ENCODE peak calls at places on chromosomes 3 and 15, in four cellular contexts. U, Y, T and Q are unnamed samples.

GRCh38 chr3:105827959-105828358 is 40.9 kb downstream of the CBLB start:
- DNase-seq in U (peak; percentile 11), Y (peak; percentile 23), T (peak; percentile 73), Q (no peak)

GRCh38 chr3:143000525-143000924 is 845 bp upstream of the U2SURP start:
- DNase-seq in U (peak; percentile 34), Y (no peak), T (no peak), Q (no peak)

GRCh38 chr3:169771651-169772529 is 1.3 kb upstream of the MYNN start:
- DNase-seq in U (peak; percentile 69), Y (no peak), T (peak; percentile 65), Q (peak; percentile 64)

GRCh38 chr3:61679103-61679502 is 117.7 kb downstream of the PTPRG start:
- DNase-seq in U (no peak), Y (no peak), T (no peak), Q (no peak)

GRCh38 chr3:136819784-136820640 is 1.1 kb downstream of the SLC35G2 start:
- DNase-seq in U (no peak), Y (no peak), T (no peak), Q (peak; percentile 42)

GRCh38 chr3:194166682-194167479 is 30.9 kb downstream of the HES1 start:
- DNase-seq in U (peak; percentile 52), Y (no peak), T (no peak), Q (no peak)

GRCh38 chr3:12753275-12754028 is 5.6 kb downstream of the TMEM40 start:
- DNase-seq in U (no peak), Y (no peak), T (peak; percentile 32), Q (no peak)

GRCh38 chr15:42016971-42017370 is 3.9 kb downstream of the PLA2G4E start:
- DNase-seq in U (no peak), Y (no peak), T (no peak), Q (no peak)

GRCh38 chr15:49155834-49156627 is 632 bp upstream of the COPS2 start:
- DNase-seq in U (peak; percentile 19), Y (no peak), T (no peak), Q (no peak)

GRCh38 chr3:64443553-64444331 is 218.5 kb upstream of the PRICKLE2 start:
- DNase-seq in U (no peak), Y (no peak), T (no peak), Q (no peak)

GRCh38 chr3:47568901-47569300 is 9.8 kb downstream of the CSPG5 start:
- DNase-seq in U (peak; percentile 70), Y (no peak), T (no peak), Q (no peak)

GRCh38 chr15:32842081-32842480 is 124.3 kb downstream of the GREM1 start:
- DNase-seq in U (no peak), Y (no peak), T (no peak), Q (no peak)

GRCh38 chr3:35760147-35760546 is 120.8 kb downstream of the ARPP21 start:
- DNase-seq in U (no peak), Y (no peak), T (no peak), Q (no peak)

GRCh38 chr15:26178821-26179220 is 315.7 kb upstream of the ATP10A start:
- DNase-seq in U (no peak), Y (no peak), T (no peak), Q (no peak)

GRCh38 chr3:171556574-171557145 is 96.5 kb upstream of the TNIK start:
- DNase-seq in U (no peak), Y (no peak), T (no peak), Q (no peak)

GRCh38 chr3:127495821-127496220 is 94.7 kb downstream of the TPRA1 start:
- DNase-seq in U (no peak), Y (no peak), T (no peak), Q (no peak)

GRCh38 chr15:69509131-69509530 is 56.5 kb downstream of the RPLP1 start:
- DNase-seq in U (no peak), Y (no peak), T (no peak), Q (no peak)

GRCh38 chr15:60476713-60477112 is 2.2 kb downstream of the ICE2 start:
- DNase-seq in U (no peak), Y (no peak), T (no peak), Q (no peak)

GRCh38 chr3:142209655-142210054 is 15.7 kb downstream of the GK5 start:
- DNase-seq in U (no peak), Y (no peak), T (no peak), Q (no peak)

GRCh38 chr3:40855871-40856270 is 331.1 kb downstream of the ZNF621 start:
- DNase-seq in U (no peak), Y (no peak), T (no peak), Q (no peak)

GRCh38 chr3:64455351-64455750 is 230.1 kb upstream of the PRICKLE2 start:
- DNase-seq in U (no peak), Y (no peak), T (no peak), Q (no peak)

GRCh38 chr3:44348993-44349392 is 10.4 kb downstream of the TCAIM start:
- DNase-seq in U (no peak), Y (no peak), T (no peak), Q (no peak)

GRCh38 chr3:39062180-39062579 is 10.4 kb downstream of the WDR48 start:
- DNase-seq in U (no peak), Y (no peak), T (no peak), Q (no peak)

GRCh38 chr3:160163259-160163878 is 61.9 kb upstream of the C3orf80 start:
- DNase-seq in U (peak; percentile 12), Y (no peak), T (peak; percentile 23), Q (no peak)

GRCh38 chr3:13462125-13462629 is 17.9 kb upstream of the HDAC11 start:
- DNase-seq in U (no peak), Y (no peak), T (no peak), Q (no peak)

GRCh38 chr3:149494022-149494758 is 19.7 kb downstream of the TM4SF4 start:
- DNase-seq in U (peak; percentile 45), Y (peak; percentile 51), T (peak; percentile 42), Q (peak; percentile 76)

GRCh38 chr15:85762039-85762755 is 32.5 kb downstream of the KLHL25 start:
- DNase-seq in U (no peak), Y (no peak), T (no peak), Q (no peak)

GRCh38 chr3:161415506-161416231 is 44.4 kb upstream of the SPTSSB start:
- DNase-seq in U (no peak), Y (no peak), T (no peak), Q (no peak)

GRCh38 chr3:111568355-111568754 is 26.4 kb downstream of the CD96 start:
- DNase-seq in U (no peak), Y (no peak), T (no peak), Q (no peak)

GRCh38 chr3:111570404-111571030 is 24.6 kb downstream of the ZBED2 start:
- DNase-seq in U (no peak), Y (no peak), T (no peak), Q (no peak)

GRCh38 chr3:111568906-111569305 is 26.2 kb downstream of the ZBED2 start:
- DNase-seq in U (no peak), Y (no peak), T (no peak), Q (no peak)

GRCh38 chr3:111571272-111571671 is 23.9 kb downstream of the ZBED2 start:
- DNase-seq in U (no peak), Y (no peak), T (no peak), Q (no peak)

GRCh38 chr3:111566844-111567243 is 24.8 kb downstream of the CD96 start:
- DNase-seq in U (no peak), Y (no peak), T (no peak), Q (no peak)
- H3K9ac ChIP-seq in U (no peak overlapping the region), Y (no peak overlapping the region), T (no peak overlapping the region), Q (no peak overlapping the region)

DNA sequence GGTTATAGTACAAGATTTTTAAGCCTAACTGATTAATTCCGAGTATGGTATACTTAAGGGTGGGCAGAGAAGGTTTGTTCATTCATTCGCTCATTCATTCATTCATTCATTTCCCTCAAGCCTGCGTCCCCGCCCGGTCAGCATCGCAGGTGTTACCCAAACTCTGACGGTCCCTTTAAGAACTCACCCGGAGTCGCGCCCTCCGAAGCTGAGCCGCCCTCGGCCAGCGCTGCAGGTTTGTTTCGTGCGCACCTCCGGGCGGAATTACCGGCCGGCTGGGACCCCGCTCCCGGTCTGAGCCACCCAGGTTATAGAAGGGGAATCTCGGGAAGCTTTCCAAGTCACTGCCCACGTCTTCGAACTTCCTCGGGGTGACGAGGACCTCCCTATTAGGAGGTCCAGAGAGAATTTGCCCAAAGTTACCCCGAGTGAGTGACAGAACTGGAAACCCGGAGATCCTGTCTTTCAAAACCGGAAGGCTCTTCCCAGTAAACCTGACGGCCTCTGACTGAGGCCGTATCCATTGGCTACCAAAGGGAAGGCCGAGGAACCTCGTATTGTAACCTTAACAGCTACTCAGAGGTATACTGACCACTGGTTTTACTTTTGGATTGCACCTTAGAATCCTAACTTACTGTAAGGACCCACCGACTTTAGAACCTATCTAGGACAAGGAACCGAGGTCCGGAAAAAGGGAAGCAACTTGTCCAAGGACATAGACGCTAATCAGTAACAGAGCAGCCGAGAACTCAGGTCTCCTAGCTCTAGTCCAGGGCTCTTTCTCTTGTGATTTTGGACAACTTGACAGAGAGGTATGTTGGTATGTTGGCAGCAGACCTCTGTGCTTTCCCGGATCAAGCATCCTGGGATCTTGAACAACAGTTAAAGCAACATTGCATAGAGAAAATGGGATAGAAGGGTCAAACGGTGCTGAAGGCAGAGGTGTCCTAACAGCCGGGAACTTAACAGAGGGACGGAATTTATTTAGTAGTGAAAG is 744 bp upstream of the DLG1 start:
- DNase-seq in U (peak; percentile 67), Y (no peak), T (peak; percentile 63), Q (no peak)
- TF ChIP-seq YY1 in U (no peak), Y (no peak), T (no peak), Q (no peak)

GRCh38 chr15:46452297-46452820 is 817.5 kb downstream of the SQOR start:
- DNase-seq in U (no peak), Y (no peak), T (no peak), Q (no peak)

GRCh38 chr15:46450810-46451182 is 816.0 kb downstream of the SQOR start:
- DNase-seq in U (no peak), Y (no peak), T (no peak), Q (no peak)

GRCh38 chr15:46450112-46450809 is 815.4 kb downstream of the SQOR start:
- DNase-seq in U (no peak), Y (no peak), T (no peak), Q (no peak)
- H3K9me3 ChIP-seq in U (no peaks in the 10 kb centered on the region), Y (no peaks in the 10 kb centered on the region), T (peaks cover 11% of the 10 kb centered on the region), Q (no peaks in the 10 kb centered on the region)

DNA sequence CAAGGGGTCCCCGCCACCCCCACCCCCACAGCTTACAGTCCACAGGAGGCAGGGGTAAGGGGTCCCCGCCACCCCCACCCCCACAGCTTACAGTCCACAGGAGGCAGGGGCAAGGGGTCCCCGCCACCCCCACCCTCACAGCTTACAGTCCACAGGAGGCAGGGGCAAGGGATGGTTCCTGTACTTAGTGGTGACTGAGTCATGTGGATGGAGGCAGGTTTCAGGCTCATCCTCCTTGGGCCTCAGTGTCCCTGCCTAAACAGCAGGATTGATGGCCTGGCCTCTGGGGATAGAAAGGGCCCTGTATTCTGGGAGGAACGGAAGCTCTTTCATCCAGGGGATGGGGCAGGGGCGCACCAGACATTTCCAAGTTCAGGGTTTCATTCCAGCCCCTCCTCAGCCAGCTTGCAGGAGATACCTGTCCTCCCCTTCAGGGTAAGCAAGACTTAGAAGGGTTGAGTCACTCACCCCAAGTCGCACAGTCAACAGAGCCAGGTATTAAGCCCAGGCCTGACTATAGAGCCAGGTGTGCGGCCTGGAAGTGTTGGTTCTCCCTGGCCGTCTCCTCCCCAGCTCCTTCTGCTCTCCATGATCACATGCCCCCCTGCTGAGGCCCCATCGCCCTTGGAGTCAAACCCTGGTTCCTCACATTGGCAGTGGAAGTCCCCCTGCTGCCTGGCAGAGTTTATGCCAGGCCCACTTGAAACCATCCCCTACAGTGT is 12.5 kb downstream of the CSK start:
- DNase-seq in U (no peak), Y (no peak), T (no peak), Q (no peak)
- H3K9ac ChIP-seq in U (peak overlapping the region; percentile 65), Y (no peak overlapping the region), T (no peak overlapping the region), Q (no peak overlapping the region)

GRCh38 chr15:63380151-63380827 is 1.4 kb downstream of the CA12 start:
- DNase-seq in U (no peak), Y (no peak), T (no peak), Q (no peak)
- TF ChIP-seq YY1 in U (no peak), Y (no peak), T (no peak), Q (no peak)